ENCODE peak calls at places on chromosomes 12 and 14, in five cellular contexts. G is mammary epithelial cell, I is GM20000, T is breast epithelium, X is HL-60. C is an unnamed sample.

GRCh38 chr12:119772431-119772830 is 104.5 kb downstream of the PRKAB1 start:
- DNase-seq in T (no peak), G (peak), X (no peak), I (no peak), C (no peak)

GRCh38 chr14:102729825-102730224 is 47.4 kb upstream of the TRAF3 start:
- DNase-seq in X (no peak), T (no peak), G (no peak), I (no peak), C (no peak)

GRCh38 chr12:69101505-69101904 is 137.9 kb upstream of the CPSF6 start:
- DNase-seq in I (no peak), T (no peak), G (no peak), X (no peak), C (no peak)

GRCh38 chr12:120015313-120015712 is 26.3 kb downstream of the BICDL1 start:
- DNase-seq in X (no peak), I (no peak), T (no peak), G (no peak), C (no peak)

GRCh38 chr12:43210437-43211197 is 341.4 kb downstream of the ADAMTS20 start:
- DNase-seq in T (no peak), G (peak), I (peak), X (peak), C (peak)

GRCh38 chr12:132285991-132286681 is 43.3 kb downstream of the GALNT9 start:
- DNase-seq in T (peak), G (no peak), I (no peak), X (no peak), C (no peak)

GRCh38 chr14:104334812-104335161 is 196.4 kb downstream of the KIF26A start:
- DNase-seq in I (no peak), G (no peak), T (no peak), X (no peak), C (no peak)

GRCh38 chr12:84159245-84159644 is 753.4 kb downstream of the SLC6A15 start:
- DNase-seq in X (no peak), T (no peak), I (no peak), G (no peak), C (no peak)

GRCh38 chr14:104425763-104426691 is 153.5 kb upstream of the C14orf180 start:
- DNase-seq in I (no peak), X (no peak), G (no peak), T (no peak), C (no peak)

GRCh38 chr14:91373591-91374245 is 43.9 kb downstream of the CCDC88C start:
- DNase-seq in I (peak), X (no peak), G (no peak), T (no peak), C (peak)

GRCh38 chr12:47383942-47384341 is 304.2 kb upstream of the AMIGO2 start:
- DNase-seq in I (no peak), X (no peak), G (peak), T (no peak), C (no peak)

C was measured in GM12864.